ENCODE peak calls at places on chromosomes 3 and 15, in eight cellular contexts. One of them, this sample, is unnamed.

GRCh38 chr15:62075595-62076279 is 9.0 kb downstream of the C2CD4A start:
- DNase-seq in psoas muscle: peak
- DNase-seq in left ventricle myocardium inferior: no peak
- DNase-seq in tibial nerve: no peak
- DNase-seq in HCT116: no peak
- DNase-seq in heart left ventricle: no peak
- DNase-seq in heart right ventricle: no peak
- DNase-seq in DND-41: no peak
- DNase-seq in this sample: no peak

GRCh38 chr15:87873501-87873900 is 383.0 kb downstream of the NTRK3 start:
- DNase-seq in heart right ventricle: no peak
- DNase-seq in heart left ventricle: no peak
- DNase-seq in HCT116: no peak
- DNase-seq in left ventricle myocardium inferior: no peak
- DNase-seq in tibial nerve: no peak
- DNase-seq in psoas muscle: no peak
- DNase-seq in DND-41: no peak
- DNase-seq in this sample: no peak

GRCh38 chr3:87732294-87732693 is 326.5 kb downstream of the CGGBP1 start:
- DNase-seq in HCT116: no peak
- DNase-seq in tibial nerve: no peak
- DNase-seq in DND-41: no peak
- DNase-seq in psoas muscle: no peak
- DNase-seq in heart left ventricle: no peak
- DNase-seq in heart right ventricle: no peak
- DNase-seq in left ventricle myocardium inferior: no peak
- DNase-seq in this sample: no peak

GRCh38 chr3:87145553-87145952 is 81.6 kb upstream of the CHMP2B start:
- DNase-seq in HCT116: peak
- DNase-seq in left ventricle myocardium inferior: no peak
- DNase-seq in psoas muscle: no peak
- DNase-seq in heart right ventricle: no peak
- DNase-seq in tibial nerve: no peak
- DNase-seq in DND-41: peak
- DNase-seq in heart left ventricle: no peak
- DNase-seq in this sample: no peak

GRCh38 chr3:98974442-98974841 is 72.9 kb upstream of the DCBLD2 start:
- DNase-seq in heart left ventricle: no peak
- DNase-seq in psoas muscle: no peak
- DNase-seq in tibial nerve: no peak
- DNase-seq in HCT116: no peak
- DNase-seq in DND-41: no peak
- DNase-seq in left ventricle myocardium inferior: no peak
- DNase-seq in heart right ventricle: no peak
- DNase-seq in this sample: no peak

GRCh38 chr3:12612514-12613226 is 51.2 kb downstream of the RAF1 start:
- DNase-seq in tibial nerve: no peak
- DNase-seq in left ventricle myocardium inferior: no peak
- DNase-seq in psoas muscle: no peak
- DNase-seq in heart right ventricle: no peak
- DNase-seq in HCT116: no peak
- DNase-seq in DND-41: no peak
- DNase-seq in heart left ventricle: no peak
- DNase-seq in this sample: no peak

GRCh38 chr15:31360843-31361763 is 34.5 kb downstream of the KLF13 start:
- DNase-seq in heart right ventricle: peak
- DNase-seq in left ventricle myocardium inferior: peak
- DNase-seq in tibial nerve: no peak
- DNase-seq in DND-41: peak
- DNase-seq in HCT116: no peak
- DNase-seq in psoas muscle: peak
- DNase-seq in heart left ventricle: peak
- DNase-seq in this sample: no peak

GRCh38 chr3:53229606-53230005 is 26.2 kb downstream of the TKT start:
- DNase-seq in DND-41: no peak
- DNase-seq in heart left ventricle: no peak
- DNase-seq in psoas muscle: no peak
- DNase-seq in HCT116: no peak
- DNase-seq in heart right ventricle: no peak
- DNase-seq in left ventricle myocardium inferior: no peak
- DNase-seq in tibial nerve: no peak
- DNase-seq in this sample: no peak

GRCh38 chr15:74710349-74711094 is 14.7 kb upstream of the EDC3 start:
- DNase-seq in DND-41: no peak
- DNase-seq in heart right ventricle: no peak
- DNase-seq in left ventricle myocardium inferior: no peak
- DNase-seq in psoas muscle: no peak
- DNase-seq in HCT116: no peak
- DNase-seq in tibial nerve: no peak
- DNase-seq in heart left ventricle: no peak
- DNase-seq in this sample: no peak

GRCh38 chr3:133926736-133927542 is 31.3 kb upstream of the RAB6B start:
- DNase-seq in heart left ventricle: no peak
- DNase-seq in psoas muscle: no peak
- DNase-seq in DND-41: no peak
- DNase-seq in left ventricle myocardium inferior: no peak
- DNase-seq in HCT116: no peak
- DNase-seq in heart right ventricle: no peak
- DNase-seq in tibial nerve: no peak
- DNase-seq in this sample: no peak

GRCh38 chr3:184816654-184817053 is 4.7 kb downstream of the VPS8 start:
- DNase-seq in HCT116: no peak
- DNase-seq in heart left ventricle: no peak
- DNase-seq in heart right ventricle: peak
- DNase-seq in left ventricle myocardium inferior: no peak
- DNase-seq in tibial nerve: no peak
- DNase-seq in psoas muscle: no peak
- DNase-seq in DND-41: no peak
- DNase-seq in this sample: no peak

GRCh38 chr15:83449928-83450501 is 2.9 kb downstream of the SH3GL3 start:
- DNase-seq in HCT116: no peak
- DNase-seq in left ventricle myocardium inferior: no peak
- DNase-seq in psoas muscle: no peak
- DNase-seq in heart right ventricle: no peak
- DNase-seq in tibial nerve: no peak
- DNase-seq in DND-41: no peak
- DNase-seq in heart left ventricle: no peak
- DNase-seq in this sample: no peak

DNA sequence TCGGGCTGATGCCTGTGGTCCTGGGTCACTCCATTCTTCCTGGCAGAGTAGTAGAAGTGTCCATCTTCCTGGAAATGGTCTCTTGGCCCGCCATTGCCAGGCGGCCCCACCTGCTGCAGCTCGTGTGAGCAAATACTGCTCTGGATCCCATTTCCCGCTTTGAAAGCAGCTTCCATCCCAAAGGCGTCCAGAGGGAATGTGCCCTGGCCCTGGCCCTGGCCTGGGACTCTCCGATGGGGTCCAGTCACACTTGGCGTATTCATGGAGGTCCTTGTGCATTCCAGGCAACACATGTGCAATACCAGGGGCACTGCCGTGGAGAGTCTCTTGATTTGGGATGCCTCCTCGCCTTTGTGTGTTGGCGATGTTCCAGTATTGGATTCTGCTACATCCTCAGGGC is 111.1 kb downstream of the SNRPN start:
- DNase-seq in heart left ventricle: no peak
- DNase-seq in left ventricle myocardium inferior: no peak
- DNase-seq in DND-41: no peak
- DNase-seq in tibial nerve: no peak
- DNase-seq in HCT116: no peak
- DNase-seq in psoas muscle: no peak
- DNase-seq in heart right ventricle: no peak
- DNase-seq in this sample: no peak
- H3K27ac ChIP-seq in heart left ventricle: no peak
- H3K27ac ChIP-seq in left ventricle myocardium inferior: no peak
- H3K27ac ChIP-seq in DND-41: no peak
- H3K27ac ChIP-seq in tibial nerve: no peak
- H3K27ac ChIP-seq in HCT116: no peak
- H3K27ac ChIP-seq in psoas muscle: no peak
- H3K27ac ChIP-seq in heart right ventricle: no peak
- H3K27ac ChIP-seq in this sample: no peak

GRCh38 chr3:71074416-71074815 is 509.1 kb downstream of the FOXP1 start:
- DNase-seq in heart right ventricle: no peak
- DNase-seq in DND-41: no peak
- DNase-seq in heart left ventricle: no peak
- DNase-seq in HCT116: no peak
- DNase-seq in left ventricle myocardium inferior: no peak
- DNase-seq in tibial nerve: no peak
- DNase-seq in psoas muscle: no peak
- DNase-seq in this sample: no peak

GRCh38 chr3:71072288-71072687 is 511.2 kb downstream of the FOXP1 start:
- DNase-seq in tibial nerve: no peak
- DNase-seq in left ventricle myocardium inferior: no peak
- DNase-seq in HCT116: no peak
- DNase-seq in psoas muscle: no peak
- DNase-seq in DND-41: no peak
- DNase-seq in heart right ventricle: no peak
- DNase-seq in heart left ventricle: no peak
- DNase-seq in this sample: no peak

GRCh38 chr3:71069797-71070196 is 513.7 kb downstream of the FOXP1 start:
- DNase-seq in DND-41: peak
- DNase-seq in psoas muscle: peak
- DNase-seq in heart right ventricle: peak
- DNase-seq in left ventricle myocardium inferior: peak
- DNase-seq in tibial nerve: peak
- DNase-seq in HCT116: no peak
- DNase-seq in heart left ventricle: peak
- DNase-seq in this sample: peak

GRCh38 chr3:71067977-71068376 is 515.6 kb downstream of the FOXP1 start:
- DNase-seq in heart left ventricle: no peak
- DNase-seq in HCT116: no peak
- DNase-seq in left ventricle myocardium inferior: no peak
- DNase-seq in heart right ventricle: no peak
- DNase-seq in tibial nerve: no peak
- DNase-seq in psoas muscle: no peak
- DNase-seq in DND-41: peak
- DNase-seq in this sample: no peak

DNA sequence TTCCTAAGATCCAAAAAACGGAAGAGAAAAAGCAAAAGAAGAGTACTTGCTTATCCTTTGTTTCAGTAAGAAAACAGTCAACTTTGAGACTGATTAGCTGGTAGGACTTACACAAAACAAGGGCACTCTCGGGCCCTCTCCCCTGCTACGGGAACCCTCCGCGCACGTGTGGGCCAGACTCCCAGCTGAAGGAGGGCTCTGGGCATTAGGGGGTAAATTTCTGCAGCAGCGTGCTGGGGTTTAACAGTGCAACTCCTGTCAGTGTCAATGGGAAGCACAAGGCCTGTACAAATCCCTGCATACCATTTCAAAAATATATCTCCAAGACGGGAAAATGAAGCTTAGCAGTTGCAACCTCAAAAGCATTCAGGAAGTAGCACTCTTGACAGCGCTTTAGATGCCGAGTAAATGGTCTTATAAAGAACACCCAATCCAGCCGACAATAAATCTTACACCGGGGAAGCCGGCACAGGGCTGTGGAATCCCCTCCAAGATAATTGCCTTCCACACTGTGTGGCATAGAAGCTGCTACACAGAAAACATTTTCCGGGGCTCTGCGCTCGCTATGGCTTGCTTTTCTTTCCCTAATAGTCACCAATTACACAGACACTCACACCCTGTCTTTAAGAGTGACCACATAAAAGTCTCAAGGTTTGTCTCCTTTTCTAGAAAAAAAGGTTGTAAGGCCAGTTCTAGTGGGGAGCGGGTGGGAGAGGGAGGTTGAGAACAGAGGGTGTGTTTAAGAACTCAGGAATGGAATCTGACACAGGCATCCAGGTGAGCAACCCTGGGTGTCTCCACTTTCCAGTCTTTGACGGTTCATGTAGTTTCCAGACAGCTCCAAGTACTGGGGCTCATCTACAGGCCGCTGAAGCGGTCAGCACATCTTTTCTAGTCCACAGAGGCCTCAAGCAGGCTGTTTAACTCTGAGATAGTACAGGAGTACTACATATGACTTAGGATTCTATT is 512.7 kb downstream of the FOXP1 start:
- DNase-seq in left ventricle myocardium inferior: no peak
- DNase-seq in HCT116: no peak
- DNase-seq in heart left ventricle: no peak
- DNase-seq in psoas muscle: no peak
- DNase-seq in DND-41: no peak
- DNase-seq in heart right ventricle: no peak
- DNase-seq in tibial nerve: no peak
- DNase-seq in this sample: no peak
- H3K27ac ChIP-seq in left ventricle myocardium inferior: peak
- H3K27ac ChIP-seq in HCT116: no peak
- H3K27ac ChIP-seq in heart left ventricle: peak
- H3K27ac ChIP-seq in psoas muscle: no peak
- H3K27ac ChIP-seq in DND-41: no peak
- H3K27ac ChIP-seq in heart right ventricle: peak
- H3K27ac ChIP-seq in tibial nerve: no peak
- H3K27ac ChIP-seq in this sample: no peak

DNA sequence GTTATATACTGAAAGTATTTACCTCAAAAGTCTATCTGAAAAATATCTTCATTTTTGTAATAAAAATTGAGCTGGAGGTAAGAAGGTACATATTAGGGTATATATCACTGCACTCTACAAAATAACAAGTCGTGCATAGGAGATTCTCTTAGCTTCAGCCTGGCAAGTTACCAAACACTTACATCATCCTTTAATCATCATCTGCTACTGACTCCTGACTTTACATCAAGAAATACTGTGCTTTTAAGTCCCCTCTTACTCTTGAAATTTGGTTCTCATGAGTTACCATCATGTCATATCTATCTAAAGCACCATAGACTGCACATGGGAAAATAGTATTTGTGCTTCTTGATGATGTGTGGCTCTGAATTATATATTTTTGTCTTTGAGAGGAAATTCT is 50.8 kb downstream of the LYSMD4 start:
- DNase-seq in psoas muscle: no peak
- DNase-seq in tibial nerve: no peak
- DNase-seq in heart left ventricle: no peak
- DNase-seq in DND-41: no peak
- DNase-seq in left ventricle myocardium inferior: no peak
- DNase-seq in heart right ventricle: no peak
- DNase-seq in HCT116: no peak
- DNase-seq in this sample: no peak
- H3K27ac ChIP-seq in psoas muscle: peak
- H3K27ac ChIP-seq in tibial nerve: no peak
- H3K27ac ChIP-seq in heart left ventricle: peak
- H3K27ac ChIP-seq in DND-41: peak
- H3K27ac ChIP-seq in left ventricle myocardium inferior: peak
- H3K27ac ChIP-seq in heart right ventricle: peak
- H3K27ac ChIP-seq in HCT116: no peak
- H3K27ac ChIP-seq in this sample: no peak

DNA sequence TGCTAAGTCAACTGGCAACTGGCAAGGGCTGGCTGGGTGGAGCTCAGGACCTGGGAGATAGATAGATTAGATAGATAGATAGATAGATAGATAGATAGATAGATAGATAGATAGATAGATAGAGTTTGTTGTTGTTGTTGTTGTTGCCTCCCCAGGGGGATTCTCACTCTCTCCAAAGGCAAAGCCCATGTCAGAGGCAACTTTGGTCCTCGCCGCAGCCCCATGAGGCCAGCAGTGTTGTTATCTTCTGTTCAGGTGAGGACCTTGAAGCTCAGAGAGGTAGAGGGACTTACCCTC is 7.4 kb upstream of the MST1R start:
- DNase-seq in tibial nerve: no peak
- DNase-seq in DND-41: no peak
- DNase-seq in heart right ventricle: no peak
- DNase-seq in HCT116: no peak
- DNase-seq in heart left ventricle: no peak
- DNase-seq in left ventricle myocardium inferior: no peak
- DNase-seq in psoas muscle: no peak
- DNase-seq in this sample: no peak
- H3K27ac ChIP-seq in tibial nerve: no peak
- H3K27ac ChIP-seq in DND-41: no peak
- H3K27ac ChIP-seq in heart right ventricle: no peak
- H3K27ac ChIP-seq in HCT116: no peak
- H3K27ac ChIP-seq in heart left ventricle: no peak
- H3K27ac ChIP-seq in left ventricle myocardium inferior: no peak
- H3K27ac ChIP-seq in psoas muscle: no peak
- H3K27ac ChIP-seq in this sample: no peak

This sample was measured in substantia nigra.